ENCODE peak calls at places on chromosomes 1 and 21, in eight cellular contexts. R is pancreas, M is right cardiac atrium, T is HepG2, O is upper lobe of right lung, J is K562, C is gastrocnemius medialis, F is Panc1. Y is an unnamed sample.
A peak's percentile ranks its signal among the peaks of the same experiment; 100 is the strongest.

GRCh38 chr1:244029137-244029536 is 21.9 kb upstream of the ZBTB18 start:
- ATAC-seq in R (no peak), M (no peak), T (no peak), O (no peak), J (no peak), C (no peak), F (no peak), Y (no peak)

GRCh38 chr1:168467452-168467851 is 76.3 kb downstream of the XCL2 start:
- ATAC-seq in R (no peak), M (no peak), T (no peak), O (no peak), J (no peak), C (no peak), F (no peak), Y (no peak)

GRCh38 chr21:28018213-28018612 is 974.5 kb downstream of the LTN1 start:
- ATAC-seq in R (no peak), M (no peak), T (no peak), O (no peak), J (no peak), C (no peak), F (no peak), Y (no peak)

GRCh38 chr1:180911640-180912161 is 996 bp upstream of the KIAA1614 start:
- ATAC-seq in R (peak; percentile 24), M (peak; percentile 42), T (no peak), O (no peak), J (no peak), C (no peak), F (peak; percentile 45), Y (peak; percentile 17)

GRCh38 chr1:21289700-21290545 is at the start of gene ECE1:
- ATAC-seq in R (peak; percentile 47), M (peak; percentile 70), T (peak; percentile 59), O (peak; percentile 71), J (no peak), C (no peak), F (peak; percentile 93), Y (peak; percentile 81)

GRCh38 chr1:201552941-201553341 is 14.0 kb downstream of the NAV1 start:
- ATAC-seq in R (peak; percentile 17), M (peak; percentile 13), T (no peak), O (no peak), J (peak; percentile 15), C (no peak), F (peak; percentile 59), Y (no peak)

GRCh38 chr1:152052606-152053005 is 15.8 kb upstream of the S100A11 start:
- ATAC-seq in R (peak; percentile 63), M (peak; percentile 49), T (peak; percentile 39), O (peak; percentile 64), J (peak; percentile 68), C (peak; percentile 47), F (peak; percentile 35), Y (no peak)

GRCh38 chr1:145947551-145947950 is 10.3 kb downstream of the LIX1L start:
- ATAC-seq in R (no peak), M (no peak), T (no peak), O (peak; percentile 55), J (no peak), C (no peak), F (no peak), Y (no peak)

GRCh38 chr1:118154220-118154619 is 30.8 kb downstream of the SPAG17 start:
- ATAC-seq in R (no peak), M (no peak), T (no peak), O (no peak), J (peak; percentile 75), C (peak; percentile 62), F (no peak), Y (no peak)

GRCh38 chr1:17201201-17202021 is 3.5 kb upstream of the PADI1 start:
- ATAC-seq in R (no peak), M (no peak), T (no peak), O (no peak), J (no peak), C (no peak), F (no peak), Y (no peak)

DNA sequence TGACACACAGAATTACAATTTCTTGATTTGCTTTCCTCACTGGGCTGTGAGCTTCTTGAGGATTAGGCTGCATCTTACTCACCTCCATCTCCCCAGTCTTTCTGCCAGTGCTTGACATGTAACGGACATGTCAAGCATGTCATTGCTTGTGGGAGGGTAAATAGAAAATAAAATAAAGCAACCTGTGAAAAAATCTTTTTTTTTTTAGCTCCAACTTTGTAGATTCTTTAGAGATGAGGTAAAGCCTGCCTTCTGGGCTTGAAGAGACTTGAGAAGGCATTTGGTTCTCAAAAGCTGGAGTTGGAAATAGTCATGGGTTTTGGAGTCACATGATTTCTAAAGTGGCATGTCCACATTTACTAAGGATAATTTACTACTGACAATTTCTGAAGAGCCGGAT is 158.1 kb downstream of the PLXNA2 start:
- ATAC-seq in R (no peak), M (no peak), T (no peak), O (no peak), J (no peak), C (no peak), F (no peak), Y (no peak)
- H3K4me3 ChIP-seq in R (no peak overlapping the region), M (peak overlapping the region; percentile 23), T (no peak overlapping the region), O (no peak overlapping the region), J (no peak overlapping the region), C (no peak overlapping the region), F (no peak overlapping the region), Y (no peak overlapping the region)

GRCh38 chr1:230083746-230084407 is 16.8 kb downstream of the GALNT2 start:
- ATAC-seq in R (no peak), M (peak; percentile 16), T (no peak), O (peak; percentile 4), J (no peak), C (no peak), F (peak; percentile 68), Y (peak; percentile 14)

GRCh38 chr1:230083053-230083452 is 16.0 kb downstream of the GALNT2 start:
- ATAC-seq in R (no peak), M (no peak), T (no peak), O (no peak), J (no peak), C (no peak), F (no peak), Y (no peak)

GRCh38 chr1:230085178-230085515 is 18.1 kb downstream of the GALNT2 start:
- ATAC-seq in R (no peak), M (no peak), T (no peak), O (no peak), J (no peak), C (no peak), F (no peak), Y (no peak)

GRCh38 chr1:230086152-230086551 is 19.1 kb downstream of the GALNT2 start:
- ATAC-seq in R (no peak), M (no peak), T (no peak), O (no peak), J (peak; percentile 73), C (no peak), F (no peak), Y (no peak)

DNA sequence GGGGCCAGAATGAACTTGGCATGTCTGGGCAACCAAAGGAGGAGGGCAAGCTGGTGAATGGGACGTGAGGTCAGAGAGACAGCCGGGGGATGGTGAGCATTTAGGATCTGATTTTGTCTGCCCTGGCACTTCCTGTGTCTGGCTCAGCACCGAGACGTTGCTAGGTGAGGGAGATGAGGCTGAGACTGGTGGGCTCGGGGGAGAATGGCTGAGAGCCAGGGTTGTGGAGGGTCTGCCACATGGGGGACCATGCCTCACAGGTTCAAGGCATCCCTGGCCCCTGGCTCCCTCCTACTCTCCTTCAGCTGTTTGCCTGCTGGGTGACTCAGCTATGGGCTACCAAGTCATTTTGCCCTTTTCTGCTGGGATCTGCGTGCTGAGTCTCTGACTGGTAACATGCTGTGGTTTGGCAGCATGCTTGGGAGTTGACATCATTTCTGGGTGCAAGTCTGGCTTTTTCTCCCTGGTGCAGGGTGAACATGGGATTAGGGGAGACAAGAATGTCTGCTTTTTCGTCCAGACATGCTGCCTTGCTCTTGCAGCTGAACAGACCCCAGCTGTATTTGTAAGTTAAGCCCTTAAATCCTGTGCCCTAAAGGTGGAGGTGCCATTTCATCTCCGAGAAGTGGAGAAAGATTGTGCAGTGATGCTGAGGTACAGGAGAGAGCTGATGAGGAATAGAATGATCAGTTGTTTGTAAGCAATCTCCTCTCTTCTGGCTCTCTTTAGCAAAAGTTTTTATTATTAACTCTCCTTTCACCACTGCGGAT is 17.6 kb downstream of the GALNT2 start:
- ATAC-seq in R (peak; percentile 88), M (peak; percentile 64), T (peak; percentile 59), O (peak; percentile 73), J (no peak), C (peak; percentile 86), F (peak; percentile 95), Y (peak; percentile 72)
- H3K4me3 ChIP-seq in R (no peak overlapping the region), M (no peak overlapping the region), T (no peak overlapping the region), O (no peak overlapping the region), J (no peak overlapping the region), C (no peak overlapping the region), F (no peak overlapping the region), Y (no peak overlapping the region)

GRCh38 chr1:154955718-154956513 is at the start of gene PBXIP1:
- ATAC-seq in R (peak; percentile 93), M (peak; percentile 82), T (peak; percentile 81), O (peak; percentile 88), J (peak; percentile 88), C (peak; percentile 95), F (peak; percentile 90), Y (peak; percentile 88)

GRCh38 chr1:154953611-154954038 is 2.3 kb downstream of the PBXIP1 start:
- ATAC-seq in R (no peak), M (no peak), T (no peak), O (no peak), J (no peak), C (no peak), F (no peak), Y (no peak)

GRCh38 chr1:154955039-154955717 is 721 bp downstream of the PBXIP1 start:
- ATAC-seq in R (peak; percentile 74), M (no peak), T (peak; percentile 80), O (peak; percentile 32), J (peak; percentile 65), C (no peak), F (no peak), Y (peak; percentile 28)

GRCh38 chr1:154952664-154953063 is 3.2 kb downstream of the PBXIP1 start:
- ATAC-seq in R (no peak), M (no peak), T (no peak), O (no peak), J (no peak), C (no peak), F (no peak), Y (no peak)

DNA sequence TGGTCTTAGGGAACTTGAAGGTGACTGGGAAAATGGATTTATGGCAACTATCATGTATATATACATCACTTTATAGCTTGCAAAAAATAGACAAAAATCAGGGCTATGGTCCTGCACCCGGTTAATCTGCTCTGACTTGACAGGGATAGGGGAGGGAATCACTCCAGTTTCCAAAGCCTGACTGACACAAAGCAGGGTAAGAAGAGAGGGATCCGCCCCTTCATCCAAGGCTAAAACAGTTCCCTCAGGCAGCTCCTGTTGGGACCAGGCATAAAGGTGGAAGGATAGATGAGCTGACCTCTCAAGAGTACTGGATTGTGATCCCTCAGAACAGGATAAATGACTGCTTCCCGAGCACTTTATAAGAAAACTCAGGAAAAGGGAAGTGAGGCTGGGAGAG is 1.4 kb downstream of the PBXIP1 start:
- ATAC-seq in R (no peak), M (no peak), T (no peak), O (no peak), J (no peak), C (no peak), F (no peak), Y (no peak)
- H3K4me3 ChIP-seq in R (no peak overlapping the region), M (no peak overlapping the region), T (no peak overlapping the region), O (peak overlapping the region; percentile 83), J (no peak overlapping the region), C (peak overlapping the region; percentile 77), F (no peak overlapping the region), Y (peak overlapping the region; percentile 63)

DNA sequence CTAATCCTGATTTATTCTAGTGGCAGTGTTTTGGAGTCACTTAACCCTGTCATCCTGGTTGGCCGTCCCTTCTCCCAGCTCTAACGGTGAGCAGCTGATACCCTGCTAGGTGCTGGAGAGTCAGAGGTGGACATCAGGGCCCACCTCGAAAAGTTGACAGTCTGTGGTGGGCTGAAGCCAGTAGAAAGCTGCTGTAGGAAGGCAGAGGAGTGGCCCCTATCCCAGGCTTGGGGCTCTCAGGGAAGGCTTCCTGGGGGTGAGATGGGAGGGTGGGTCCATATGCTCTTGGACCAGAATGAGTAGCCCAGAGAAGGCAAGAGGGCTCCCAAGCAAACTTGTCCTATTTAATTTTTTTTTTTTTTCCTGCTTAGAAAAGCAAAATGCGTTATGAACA is 475 bp upstream of the RPL5 start:
- ATAC-seq in R (no peak), M (peak; percentile 32), T (peak; percentile 75), O (no peak), J (peak; percentile 13), C (no peak), F (peak; percentile 7), Y (no peak)
- H3K4me3 ChIP-seq in R (peak overlapping the region; percentile 89), M (no peak overlapping the region), T (peak overlapping the region; percentile 94), O (peak overlapping the region; percentile 91), J (peak overlapping the region; percentile 91), C (peak overlapping the region; percentile 90), F (peak overlapping the region; percentile 99), Y (no peak overlapping the region)

Y was measured in gastroesophageal sphincter.